ENCODE peak calls at places on chromosomes 4 and X, in eight cellular contexts. X is A549, W is PC-3, A is keratinocyte, Q is thoracic aorta, K is astrocyte of the spinal cord, E is HCT116, T is IMR-90. D is an unnamed sample.

GRCh38 chrX:148582353-148582752 is 81.9 kb downstream of the AFF2 start:
- DNase-seq in X (no peak), W (no peak), A (no peak), Q (no peak), K (no peak), E (no peak), T (no peak), D (peak; percentile 27)

GRCh38 chr4:103996637-103997036 is 276.9 kb upstream of the TACR3 start:
- DNase-seq in X (peak; percentile 18), W (peak; percentile 72), A (peak; percentile 70), Q (no peak), K (peak; percentile 88), E (peak; percentile 78), T (no peak), D (peak; percentile 86)

GRCh38 chr4:48047421-48047844 is 30.9 kb downstream of the NIPAL1 start:
- DNase-seq in X (no peak), W (no peak), A (no peak), Q (no peak), K (no peak), E (no peak), T (no peak), D (no peak)

GRCh38 chr4:139942284-139942683 is 211.7 kb downstream of the MAML3 start:
- DNase-seq in X (no peak), W (no peak), A (no peak), Q (no peak), K (no peak), E (no peak), T (no peak), D (no peak)

GRCh38 chrX:107673933-107674479 is 45.7 kb downstream of the PRPS1 start:
- DNase-seq in X (no peak), W (no peak), A (no peak), Q (peak; percentile 68), K (peak; percentile 94), E (no peak), T (no peak), D (no peak)

GRCh38 chrX:104324871-104325585 is 70.3 kb upstream of the ESX1 start:
- DNase-seq in X (no peak), W (peak; percentile 74), A (no peak), Q (no peak), K (no peak), E (no peak), T (peak; percentile 42), D (no peak)

GRCh38 chr4:112704991-112705845 is 68.3 kb downstream of the LARP7 start:
- DNase-seq in X (peak; percentile 18), W (peak; percentile 32), A (no peak), Q (peak; percentile 3), K (peak; percentile 75), E (peak; percentile 8), T (peak; percentile 58), D (peak; percentile 15)

GRCh38 chrX:32448320-32448719 is 763.0 kb downstream of the DMD start:
- DNase-seq in X (no peak), W (no peak), A (no peak), Q (no peak), K (no peak), E (no peak), T (no peak), D (no peak)

GRCh38 chr4:184794470-184794869 is 31.3 kb downstream of the ACSL1 start:
- DNase-seq in X (no peak), W (no peak), A (no peak), Q (no peak), K (no peak), E (no peak), T (no peak), D (no peak)

GRCh38 chr4:111839186-111839585 is 306.1 kb upstream of the FAM241A start:
- DNase-seq in X (no peak), W (no peak), A (no peak), Q (no peak), K (no peak), E (no peak), T (no peak), D (no peak)

GRCh38 chrX:17597836-17598434 is 139.4 kb upstream of the SCML1 start:
- DNase-seq in X (no peak), W (no peak), A (no peak), Q (peak; percentile 65), K (peak; percentile 69), E (no peak), T (no peak), D (peak; percentile 59)

GRCh38 chr4:42574873-42575272 is 82.0 kb downstream of the ATP8A1 start:
- DNase-seq in X (no peak), W (no peak), A (no peak), Q (no peak), K (no peak), E (no peak), T (no peak), D (no peak)

GRCh38 chr4:54547299-54548097 is 110.3 kb upstream of the KIT start:
- DNase-seq in X (no peak), W (no peak), A (no peak), Q (no peak), K (no peak), E (no peak), T (no peak), D (no peak)

GRCh38 chrX:17632942-17633341 is 104.4 kb upstream of the SCML1 start:
- DNase-seq in X (no peak), W (peak; percentile 29), A (no peak), Q (no peak), K (no peak), E (no peak), T (peak; percentile 5), D (no peak)

GRCh38 chrX:153944800-153945150 is 332 bp upstream of the RENBP start:
- DNase-seq in X (no peak), W (no peak), A (no peak), Q (no peak), K (no peak), E (no peak), T (no peak), D (no peak)

GRCh38 chr4:7189475-7190277 is 2.7 kb upstream of the SORCS2 start:
- DNase-seq in X (no peak), W (peak; percentile 59), A (no peak), Q (no peak), K (no peak), E (no peak), T (no peak), D (no peak)
- TF ChIP-seq CTCF in X (no peak), W (peak; percentile 50), A (no peak), Q (no peak), K (no peak), E (peak; percentile 23), T (no peak), D (no peak)

DNA sequence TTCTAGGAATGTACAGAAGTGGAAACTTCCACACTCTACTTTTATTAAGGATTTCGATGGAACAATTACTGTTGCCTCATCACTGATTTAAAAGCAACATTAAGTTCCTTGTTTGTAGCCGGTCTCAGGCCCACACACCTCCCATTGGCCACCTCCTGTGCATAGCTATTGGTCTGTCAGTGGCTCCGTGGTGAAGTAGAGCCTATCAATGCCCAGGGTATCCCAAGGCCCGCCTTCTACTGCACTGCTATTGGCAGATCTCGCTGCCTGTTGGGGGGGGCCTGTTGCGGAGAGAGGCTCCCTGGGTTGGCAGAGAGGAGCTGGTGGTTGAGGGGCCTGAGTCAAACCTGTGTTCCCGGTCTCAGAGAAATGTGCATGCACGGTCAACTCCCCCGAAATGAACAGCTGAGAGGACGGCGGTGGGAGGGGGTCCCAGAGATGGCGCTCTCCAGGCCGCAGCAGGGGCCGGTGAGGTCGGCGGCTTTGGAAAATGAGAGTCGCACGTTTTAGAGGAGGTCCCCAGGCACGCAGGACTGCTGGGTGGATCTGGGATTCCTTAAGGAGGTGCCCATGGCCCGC is 4.9 kb upstream of the ARAF start:
- DNase-seq in X (peak; percentile 81), W (peak; percentile 90), A (peak; percentile 69), Q (peak; percentile 73), K (peak; percentile 93), E (no peak), T (peak; percentile 92), D (peak; percentile 79)
- H3K4me3 ChIP-seq in X (peak overlapping the region; percentile 49), W (peak overlapping the region; percentile 68), A (peak overlapping the region; percentile 51), Q (peak overlapping the region; percentile 78), K (peak overlapping the region; percentile 43), E (no peak overlapping the region), T (peak overlapping the region; percentile 56), D (peak overlapping the region; percentile 43)

GRCh38 chrX:12709047-12709446 is 82.2 kb upstream of the PRPS2 start:
- DNase-seq in X (no peak), W (peak; percentile 74), A (no peak), Q (no peak), K (no peak), E (no peak), T (no peak), D (no peak)
- TF ChIP-seq CTCF in X (no peak), W (peak; percentile 69), A (no peak), Q (no peak), K (no peak), E (no peak), T (no peak), D (no peak)

GRCh38 chr4:243407-243806 is 61.9 kb downstream of the ZNF732 start:
- DNase-seq in X (no peak), W (no peak), A (no peak), Q (no peak), K (no peak), E (no peak), T (no peak), D (no peak)
- H3K4me3 ChIP-seq in X (no peak overlapping the region), W (no peak overlapping the region), A (no peak overlapping the region), Q (no peak overlapping the region), K (no peak overlapping the region), E (no peak overlapping the region), T (no peak overlapping the region), D (no peak overlapping the region)

GRCh38 chr4:147094228-147094627 is 148.6 kb upstream of the TTC29 start:
- DNase-seq in X (no peak), W (peak; percentile 65), A (no peak), Q (no peak), K (no peak), E (no peak), T (no peak), D (no peak)
- TF ChIP-seq CTCF in X (no peak), W (peak; percentile 51), A (peak; percentile 14), Q (no peak), K (peak; percentile 31), E (no peak), T (no peak), D (peak; percentile 42)

DNA sequence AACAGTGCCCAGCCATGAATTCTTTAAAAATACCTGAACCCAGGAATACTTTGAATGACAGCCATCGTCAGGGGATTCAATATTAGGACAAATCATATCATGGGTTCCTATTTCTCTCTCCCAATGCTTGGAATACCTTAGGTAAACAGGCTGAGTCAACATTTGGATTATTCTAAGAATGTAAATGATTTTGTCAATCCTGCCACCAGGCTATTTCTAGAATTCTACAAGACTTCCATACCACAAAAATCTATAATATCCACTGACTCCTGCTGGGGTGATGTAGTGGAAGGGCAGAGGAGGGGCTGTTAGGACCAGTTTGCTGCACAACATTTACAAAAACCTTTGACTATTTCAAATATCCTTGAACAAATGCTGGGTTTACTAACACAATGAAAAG is 65.2 kb downstream of the IGFBP7 start:
- DNase-seq in X (no peak), W (peak; percentile 69), A (no peak), Q (no peak), K (peak; percentile 73), E (no peak), T (peak; percentile 70), D (peak; percentile 49)
- H3K4me3 ChIP-seq in X (no peak overlapping the region), W (no peak overlapping the region), A (no peak overlapping the region), Q (no peak overlapping the region), K (no peak overlapping the region), E (no peak overlapping the region), T (no peak overlapping the region), D (no peak overlapping the region)